ENCODE peak calls at places on chromosomes 13 and 19, in seven cellular contexts. One of them, this sample, is unnamed.

GRCh38 chr19:28289294-28290063 is 923.5 kb downstream of the UQCRFS1 start:
- DNase-seq in heart left ventricle: no peak
- DNase-seq in stomach: no peak
- DNase-seq in choroid plexus epithelial cell: peak
- DNase-seq in dorsolateral prefrontal cortex: peak
- DNase-seq in neuronal stem cell: no peak
- DNase-seq in ascending aorta: no peak
- DNase-seq in this sample: peak

GRCh38 chr19:5017235-5017634 is 48.3 kb downstream of the KDM4B start:
- DNase-seq in ascending aorta: no peak
- DNase-seq in heart left ventricle: no peak
- DNase-seq in stomach: no peak
- DNase-seq in dorsolateral prefrontal cortex: no peak
- DNase-seq in choroid plexus epithelial cell: peak
- DNase-seq in neuronal stem cell: no peak
- DNase-seq in this sample: no peak

GRCh38 chr19:2962018-2962670 is 15.2 kb upstream of the TLE6 start:
- DNase-seq in ascending aorta: peak
- DNase-seq in dorsolateral prefrontal cortex: no peak
- DNase-seq in heart left ventricle: no peak
- DNase-seq in stomach: peak
- DNase-seq in neuronal stem cell: peak
- DNase-seq in choroid plexus epithelial cell: peak
- DNase-seq in this sample: peak

GRCh38 chr13:72218966-72219365 is 352.0 kb upstream of the DACH1 start:
- DNase-seq in ascending aorta: no peak
- DNase-seq in heart left ventricle: no peak
- DNase-seq in neuronal stem cell: no peak
- DNase-seq in dorsolateral prefrontal cortex: no peak
- DNase-seq in choroid plexus epithelial cell: no peak
- DNase-seq in stomach: no peak
- DNase-seq in this sample: no peak

GRCh38 chr13:45951724-45952123 is 100.2 kb upstream of the SIAH3 start:
- DNase-seq in dorsolateral prefrontal cortex: no peak
- DNase-seq in ascending aorta: no peak
- DNase-seq in heart left ventricle: no peak
- DNase-seq in stomach: no peak
- DNase-seq in choroid plexus epithelial cell: peak
- DNase-seq in neuronal stem cell: no peak
- DNase-seq in this sample: no peak

GRCh38 chr19:17490411-17490810 is 20.1 kb downstream of the SLC27A1 start:
- DNase-seq in neuronal stem cell: no peak
- DNase-seq in choroid plexus epithelial cell: no peak
- DNase-seq in stomach: no peak
- DNase-seq in ascending aorta: no peak
- DNase-seq in dorsolateral prefrontal cortex: no peak
- DNase-seq in heart left ventricle: no peak
- DNase-seq in this sample: no peak

GRCh38 chr19:4609878-4610511 is 29.3 kb upstream of the TNFAIP8L1 start:
- DNase-seq in ascending aorta: no peak
- DNase-seq in heart left ventricle: peak
- DNase-seq in stomach: no peak
- DNase-seq in dorsolateral prefrontal cortex: no peak
- DNase-seq in choroid plexus epithelial cell: no peak
- DNase-seq in neuronal stem cell: no peak
- DNase-seq in this sample: no peak

GRCh38 chr13:23928985-23929384 is 31.7 kb upstream of the C1QTNF9B start:
- DNase-seq in dorsolateral prefrontal cortex: no peak
- DNase-seq in heart left ventricle: no peak
- DNase-seq in stomach: no peak
- DNase-seq in choroid plexus epithelial cell: peak
- DNase-seq in ascending aorta: no peak
- DNase-seq in neuronal stem cell: no peak
- DNase-seq in this sample: peak

GRCh38 chr19:18274303-18274775 is at the start of gene IQCN:
- DNase-seq in stomach: peak
- DNase-seq in dorsolateral prefrontal cortex: no peak
- DNase-seq in ascending aorta: peak
- DNase-seq in heart left ventricle: no peak
- DNase-seq in choroid plexus epithelial cell: peak
- DNase-seq in neuronal stem cell: no peak
- DNase-seq in this sample: no peak

GRCh38 chr19:13727798-13728197 is 36.5 kb upstream of the MRI1 start:
- DNase-seq in choroid plexus epithelial cell: peak
- DNase-seq in heart left ventricle: peak
- DNase-seq in dorsolateral prefrontal cortex: no peak
- DNase-seq in neuronal stem cell: no peak
- DNase-seq in stomach: no peak
- DNase-seq in ascending aorta: peak
- DNase-seq in this sample: peak

GRCh38 chr19:489418-490196 is 6.7 kb upstream of the MADCAM1 start:
- DNase-seq in ascending aorta: no peak
- DNase-seq in neuronal stem cell: no peak
- DNase-seq in heart left ventricle: no peak
- DNase-seq in dorsolateral prefrontal cortex: peak
- DNase-seq in choroid plexus epithelial cell: peak
- DNase-seq in stomach: no peak
- DNase-seq in this sample: no peak

GRCh38 chr13:43428545-43429287 is 358.1 kb downstream of the ENOX1 start:
- DNase-seq in neuronal stem cell: no peak
- DNase-seq in stomach: no peak
- DNase-seq in heart left ventricle: no peak
- DNase-seq in dorsolateral prefrontal cortex: no peak
- DNase-seq in ascending aorta: no peak
- DNase-seq in choroid plexus epithelial cell: no peak
- DNase-seq in this sample: no peak

GRCh38 chr13:95708390-95708774 is 31.4 kb downstream of the DNAJC3 start:
- DNase-seq in choroid plexus epithelial cell: no peak
- DNase-seq in heart left ventricle: no peak
- DNase-seq in dorsolateral prefrontal cortex: no peak
- DNase-seq in ascending aorta: no peak
- DNase-seq in stomach: no peak
- DNase-seq in neuronal stem cell: no peak
- DNase-seq in this sample: no peak

GRCh38 chr19:39434123-39435076 is 1.3 kb downstream of the RPS16 start:
- DNase-seq in ascending aorta: no peak
- DNase-seq in dorsolateral prefrontal cortex: no peak
- DNase-seq in choroid plexus epithelial cell: no peak
- DNase-seq in neuronal stem cell: no peak
- DNase-seq in heart left ventricle: no peak
- DNase-seq in stomach: no peak
- DNase-seq in this sample: no peak

GRCh38 chr19:28883241-28883693 is 329.7 kb downstream of the UQCRFS1 start:
- DNase-seq in stomach: no peak
- DNase-seq in neuronal stem cell: no peak
- DNase-seq in heart left ventricle: peak
- DNase-seq in choroid plexus epithelial cell: peak
- DNase-seq in ascending aorta: no peak
- DNase-seq in dorsolateral prefrontal cortex: no peak
- DNase-seq in this sample: no peak

GRCh38 chr13:41401371-41401770 is 56.0 kb upstream of the RGCC start:
- DNase-seq in heart left ventricle: no peak
- DNase-seq in choroid plexus epithelial cell: no peak
- DNase-seq in stomach: no peak
- DNase-seq in ascending aorta: no peak
- DNase-seq in dorsolateral prefrontal cortex: no peak
- DNase-seq in neuronal stem cell: no peak
- DNase-seq in this sample: peak

GRCh38 chr13:38821753-38822551 is 135.1 kb downstream of the FREM2 start:
- DNase-seq in dorsolateral prefrontal cortex: peak
- DNase-seq in heart left ventricle: no peak
- DNase-seq in ascending aorta: no peak
- DNase-seq in choroid plexus epithelial cell: no peak
- DNase-seq in neuronal stem cell: no peak
- DNase-seq in stomach: no peak
- DNase-seq in this sample: peak

GRCh38 chr19:45848922-45849321 is 14.0 kb downstream of the SYMPK start:
- DNase-seq in heart left ventricle: no peak
- DNase-seq in dorsolateral prefrontal cortex: no peak
- DNase-seq in neuronal stem cell: no peak
- DNase-seq in stomach: no peak
- DNase-seq in choroid plexus epithelial cell: peak
- DNase-seq in ascending aorta: no peak
- DNase-seq in this sample: no peak

GRCh38 chr19:35362261-35363000 is 4.2 kb downstream of the FFAR3 start:
- DNase-seq in heart left ventricle: no peak
- DNase-seq in neuronal stem cell: no peak
- DNase-seq in ascending aorta: no peak
- DNase-seq in dorsolateral prefrontal cortex: no peak
- DNase-seq in choroid plexus epithelial cell: no peak
- DNase-seq in stomach: peak
- DNase-seq in this sample: no peak

GRCh38 chr13:101452519-101453485 is at the start of gene ITGBL1:
- DNase-seq in heart left ventricle: no peak
- DNase-seq in choroid plexus epithelial cell: peak
- DNase-seq in ascending aorta: peak
- DNase-seq in stomach: no peak
- DNase-seq in dorsolateral prefrontal cortex: no peak
- DNase-seq in neuronal stem cell: no peak
- DNase-seq in this sample: peak

GRCh38 chr13:29908411-29908810 is 58.0 kb upstream of the UBL3 start:
- DNase-seq in neuronal stem cell: no peak
- DNase-seq in ascending aorta: no peak
- DNase-seq in heart left ventricle: no peak
- DNase-seq in stomach: no peak
- DNase-seq in dorsolateral prefrontal cortex: no peak
- DNase-seq in choroid plexus epithelial cell: no peak
- DNase-seq in this sample: no peak

GRCh38 chr13:21674271-21675009 is 3.6 kb downstream of the FGF9 start:
- DNase-seq in choroid plexus epithelial cell: no peak
- DNase-seq in stomach: no peak
- DNase-seq in ascending aorta: no peak
- DNase-seq in neuronal stem cell: peak
- DNase-seq in heart left ventricle: peak
- DNase-seq in dorsolateral prefrontal cortex: no peak
- DNase-seq in this sample: no peak

GRCh38 chr13:89432997-89433396 is 1761.8 kb downstream of the SLITRK5 start:
- DNase-seq in stomach: no peak
- DNase-seq in neuronal stem cell: no peak
- DNase-seq in dorsolateral prefrontal cortex: no peak
- DNase-seq in choroid plexus epithelial cell: peak
- DNase-seq in heart left ventricle: no peak
- DNase-seq in ascending aorta: no peak
- DNase-seq in this sample: no peak

GRCh38 chr13:52026246-52026626 is 1.7 kb downstream of the UTP14C start:
- DNase-seq in ascending aorta: no peak
- DNase-seq in neuronal stem cell: no peak
- DNase-seq in stomach: no peak
- DNase-seq in dorsolateral prefrontal cortex: no peak
- DNase-seq in choroid plexus epithelial cell: no peak
- DNase-seq in heart left ventricle: no peak
- DNase-seq in this sample: no peak

GRCh38 chr13:98835156-98835555 is 82.7 kb upstream of the SLC15A1 start:
- DNase-seq in heart left ventricle: no peak
- DNase-seq in choroid plexus epithelial cell: no peak
- DNase-seq in stomach: no peak
- DNase-seq in neuronal stem cell: no peak
- DNase-seq in ascending aorta: no peak
- DNase-seq in dorsolateral prefrontal cortex: no peak
- DNase-seq in this sample: no peak

GRCh38 chr19:4962085-4962619 is 6.8 kb upstream of the KDM4B start:
- DNase-seq in dorsolateral prefrontal cortex: no peak
- DNase-seq in heart left ventricle: no peak
- DNase-seq in stomach: no peak
- DNase-seq in choroid plexus epithelial cell: no peak
- DNase-seq in neuronal stem cell: no peak
- DNase-seq in ascending aorta: no peak
- DNase-seq in this sample: no peak

GRCh38 chr13:33153421-33154381 is 131.9 kb downstream of the STARD13 start:
- DNase-seq in heart left ventricle: peak
- DNase-seq in stomach: no peak
- DNase-seq in choroid plexus epithelial cell: peak
- DNase-seq in dorsolateral prefrontal cortex: no peak
- DNase-seq in neuronal stem cell: no peak
- DNase-seq in ascending aorta: no peak
- DNase-seq in this sample: no peak

GRCh38 chr19:15293751-15294505 is 38.4 kb downstream of the BRD4 start:
- DNase-seq in neuronal stem cell: no peak
- DNase-seq in stomach: no peak
- DNase-seq in choroid plexus epithelial cell: peak
- DNase-seq in heart left ventricle: no peak
- DNase-seq in ascending aorta: no peak
- DNase-seq in dorsolateral prefrontal cortex: no peak
- DNase-seq in this sample: no peak
- H3K4me3 ChIP-seq in neuronal stem cell: no peak
- H3K4me3 ChIP-seq in stomach: no peak
- H3K4me3 ChIP-seq in choroid plexus epithelial cell: no peak
- H3K4me3 ChIP-seq in heart left ventricle: no peak
- H3K4me3 ChIP-seq in ascending aorta: peak
- H3K4me3 ChIP-seq in dorsolateral prefrontal cortex: no peak
- H3K4me3 ChIP-seq in this sample: no peak

GRCh38 chr19:19595171-19595701 is 23.3 kb downstream of the PBX4 start:
- DNase-seq in choroid plexus epithelial cell: peak
- DNase-seq in neuronal stem cell: no peak
- DNase-seq in dorsolateral prefrontal cortex: no peak
- DNase-seq in ascending aorta: no peak
- DNase-seq in stomach: peak
- DNase-seq in heart left ventricle: no peak
- DNase-seq in this sample: no peak
- H3K4me3 ChIP-seq in choroid plexus epithelial cell: no peak
- H3K4me3 ChIP-seq in neuronal stem cell: no peak
- H3K4me3 ChIP-seq in dorsolateral prefrontal cortex: no peak
- H3K4me3 ChIP-seq in ascending aorta: no peak
- H3K4me3 ChIP-seq in stomach: no peak
- H3K4me3 ChIP-seq in heart left ventricle: no peak
- H3K4me3 ChIP-seq in this sample: no peak

GRCh38 chr19:33062902-33063301 is 1.8 kb downstream of the RHPN2 start:
- DNase-seq in choroid plexus epithelial cell: no peak
- DNase-seq in stomach: no peak
- DNase-seq in ascending aorta: no peak
- DNase-seq in dorsolateral prefrontal cortex: no peak
- DNase-seq in heart left ventricle: no peak
- DNase-seq in neuronal stem cell: no peak
- DNase-seq in this sample: no peak
- H3K4me3 ChIP-seq in choroid plexus epithelial cell: no peak
- H3K4me3 ChIP-seq in stomach: peak
- H3K4me3 ChIP-seq in ascending aorta: no peak
- H3K4me3 ChIP-seq in dorsolateral prefrontal cortex: no peak
- H3K4me3 ChIP-seq in heart left ventricle: no peak
- H3K4me3 ChIP-seq in neuronal stem cell: no peak
- H3K4me3 ChIP-seq in this sample: peak

DNA sequence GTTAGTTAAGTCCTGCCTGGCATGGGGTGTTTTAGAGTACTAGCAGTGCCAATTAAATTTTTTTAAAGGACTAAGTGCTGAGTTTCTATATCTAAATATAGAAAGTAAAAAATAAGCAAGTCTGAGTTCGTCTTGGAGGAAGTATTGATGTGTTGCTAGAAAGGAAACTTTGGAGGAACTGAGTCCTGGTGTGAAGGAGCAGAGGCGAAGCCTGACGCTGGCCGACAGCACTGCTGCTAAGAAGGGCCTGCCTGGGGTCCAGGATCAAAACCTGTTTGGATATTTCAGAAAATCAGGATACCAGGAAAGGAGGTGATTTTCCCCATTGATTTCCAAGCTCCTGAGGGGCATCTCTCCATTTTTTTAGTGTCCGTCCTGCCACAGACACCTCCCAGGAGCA is 38.3 kb upstream of the NPAS1 start:
- DNase-seq in neuronal stem cell: no peak
- DNase-seq in stomach: no peak
- DNase-seq in heart left ventricle: no peak
- DNase-seq in dorsolateral prefrontal cortex: no peak
- DNase-seq in ascending aorta: no peak
- DNase-seq in choroid plexus epithelial cell: no peak
- DNase-seq in this sample: no peak
- H3K4me3 ChIP-seq in neuronal stem cell: no peak
- H3K4me3 ChIP-seq in stomach: no peak
- H3K4me3 ChIP-seq in heart left ventricle: no peak
- H3K4me3 ChIP-seq in dorsolateral prefrontal cortex: no peak
- H3K4me3 ChIP-seq in ascending aorta: no peak
- H3K4me3 ChIP-seq in choroid plexus epithelial cell: no peak
- H3K4me3 ChIP-seq in this sample: no peak